ENCODE peak calls at places on chromosomes 13 and 19, in seven cellular contexts. X, F, E, Z, L, S and I are unnamed samples.

GRCh38 chr13:82627183-82627582 is 1255.1 kb downstream of the SLITRK1 start:
- DNase-seq in F (no peak), L (no peak), Z (peak), E (no peak), X (no peak), S (no peak), I (no peak)

GRCh38 chr13:80132741-80133601 is 208.0 kb downstream of the SPRY2 start:
- DNase-seq in X (no peak), E (no peak), L (peak), S (no peak), F (peak), Z (no peak), I (no peak)

GRCh38 chr19:56153507-56153906 is 12.4 kb downstream of the ZNF444 start:
- DNase-seq in L (no peak), F (no peak), E (no peak), S (no peak), X (no peak), Z (no peak), I (no peak)

GRCh38 chr13:113856716-113857065 is 7.2 kb downstream of the GAS6 start:
- DNase-seq in F (no peak), Z (no peak), S (no peak), X (no peak), E (no peak), L (no peak), I (no peak)

GRCh38 chr19:33805313-33805712 is 8.6 kb downstream of the KCTD15 start:
- DNase-seq in F (no peak), S (no peak), L (no peak), E (no peak), Z (no peak), X (no peak), I (no peak)

GRCh38 chr13:93060144-93060543 is 166.5 kb upstream of the GPC6 start:
- DNase-seq in L (no peak), F (no peak), S (no peak), Z (no peak), E (no peak), X (no peak), I (no peak)

GRCh38 chr13:78131811-78132210 is 213.2 kb upstream of the EDNRB start:
- DNase-seq in E (no peak), S (no peak), L (no peak), Z (no peak), X (no peak), F (no peak), I (no peak)

GRCh38 chr19:48393559-48394330 is at the start of gene GRIN2D:
- DNase-seq in L (peak), Z (no peak), X (peak), F (no peak), E (no peak), S (no peak), I (no peak)

GRCh38 chr19:19105365-19106060 is 32.8 kb downstream of the TMEM161A start:
- DNase-seq in L (no peak), F (no peak), S (no peak), Z (no peak), E (no peak), X (no peak), I (no peak)

GRCh38 chr13:113937497-113938140 is 36.3 kb downstream of the C13orf46 start:
- DNase-seq in S (no peak), L (no peak), F (no peak), Z (no peak), X (no peak), E (no peak), I (no peak)

GRCh38 chr13:49540552-49540951 is 44.8 kb downstream of the PHF11 start:
- DNase-seq in L (no peak), Z (no peak), E (no peak), X (peak), S (no peak), F (no peak), I (no peak)

GRCh38 chr19:33296473-33297060 is 5.8 kb downstream of the CEBPA start:
- DNase-seq in L (no peak), S (no peak), Z (no peak), E (no peak), F (no peak), X (no peak), I (no peak)

GRCh38 chr13:44617648-44618047 is 41.5 kb upstream of the TSC22D1 start:
- DNase-seq in E (no peak), F (no peak), L (no peak), Z (no peak), X (no peak), S (no peak), I (no peak)

GRCh38 chr19:40721936-40722661 is 5.2 kb downstream of the ITPKC start:
- DNase-seq in E (no peak), X (no peak), L (no peak), F (no peak), S (no peak), Z (no peak), I (no peak)

GRCh38 chr19:9342610-9343304 is 18.8 kb downstream of the ZNF559 start:
- DNase-seq in X (no peak), Z (no peak), E (no peak), L (no peak), F (no peak), S (no peak), I (no peak)

GRCh38 chr13:106446011-106446410 is 89.5 kb downstream of the EFNB2 start:
- DNase-seq in F (no peak), L (no peak), X (no peak), E (no peak), S (no peak), Z (peak), I (no peak)

GRCh38 chr19:6662692-6663091 is 7.3 kb downstream of the TNFSF14 start:
- DNase-seq in Z (no peak), E (no peak), L (no peak), F (no peak), X (no peak), S (no peak), I (no peak)

GRCh38 chr19:10180459-10180858 is 14.3 kb downstream of the DNMT1 start:
- DNase-seq in L (no peak), F (no peak), E (no peak), X (no peak), S (no peak), Z (no peak), I (no peak)

GRCh38 chr19:3176715-3177501 is 1.7 kb upstream of the S1PR4 start:
- DNase-seq in X (peak), S (peak), Z (no peak), E (peak), L (no peak), F (no peak), I (peak)

GRCh38 chr13:45205124-45205523 is 4.3 kb upstream of the KCTD4 start:
- DNase-seq in F (no peak), Z (no peak), X (no peak), E (no peak), L (no peak), S (no peak), I (no peak)

GRCh38 chr19:13850910-13851753 is 25.8 kb upstream of the NANOS3 start:
- DNase-seq in S (peak), E (no peak), X (peak), L (peak), Z (peak), F (peak), I (peak)

GRCh38 chr13:62327367-62327766 is 911.7 kb upstream of the PCDH20 start:
- DNase-seq in S (no peak), L (no peak), Z (no peak), F (no peak), E (no peak), X (no peak), I (no peak)

GRCh38 chr13:106318941-106319411 is 216.5 kb downstream of the EFNB2 start:
- DNase-seq in F (no peak), Z (peak), S (no peak), X (no peak), E (no peak), L (no peak), I (no peak)